ENCODE peak calls at places on chromosomes 13 and 19, in eight cellular contexts. O, N, I, E, J, F, W and M are unnamed samples.

GRCh38 chr19:53076984-53077383 is 26.2 kb downstream of the ZNF160 start:
- DNase-seq in O (peak; percentile 1), N (peak; percentile 95), I (peak; percentile 40), E (no peak), J (no peak), F (no peak), W (peak; percentile 85), M (peak; percentile 15)

GRCh38 chr19:46573679-46574522 is 27.2 kb upstream of the CALM3 start:
- DNase-seq in O (no peak), N (peak; percentile 9), I (no peak), E (no peak), J (no peak), F (no peak), W (no peak), M (no peak)

GRCh38 chr19:42422576-42423461 is 4.4 kb downstream of the LIPE start:
- DNase-seq in O (no peak), N (peak; percentile 42), I (no peak), E (peak; percentile 87), J (no peak), F (peak; percentile 39), W (peak; percentile 52), M (no peak)

GRCh38 chr19:36771275-36772231 is 1.1 kb downstream of the ZNF850 start:
- DNase-seq in O (peak; percentile 71), N (peak; percentile 95), I (peak; percentile 81), E (no peak), J (peak; percentile 53), F (no peak), W (peak; percentile 59), M (peak; percentile 52)

GRCh38 chr19:32744555-32745325 is 25.2 kb downstream of the TDRD12 start:
- DNase-seq in O (no peak), N (peak; percentile 2), I (no peak), E (no peak), J (no peak), F (no peak), W (no peak), M (no peak)

GRCh38 chr13:101115762-101116161 is 300.5 kb downstream of the NALCN start:
- DNase-seq in O (no peak), N (peak; percentile 80), I (peak; percentile 10), E (no peak), J (no peak), F (no peak), W (peak; percentile 25), M (peak; percentile 6)

GRCh38 chr19:13055213-13056051 is 47.2 kb downstream of the LYL1 start:
- DNase-seq in O (peak; percentile 93), N (peak; percentile 76), I (peak; percentile 86), E (no peak), J (peak; percentile 61), F (no peak), W (peak; percentile 62), M (peak; percentile 97)

GRCh38 chr19:49017666-49018351 is 918 bp upstream of the LHB start:
- DNase-seq in O (peak; percentile 28), N (peak; percentile 73), I (peak; percentile 48), E (no peak), J (peak; percentile 39), F (peak; percentile 55), W (peak; percentile 85), M (peak; percentile 50)

GRCh38 chr13:70087247-70087646 is 20.4 kb upstream of the ATXN8OS start:
- DNase-seq in O (no peak), N (peak; percentile 6), I (no peak), E (no peak), J (no peak), F (no peak), W (no peak), M (no peak)